ENCODE peak calls at places on chromosomes 3 and 15, in ten cellular contexts. N, T, H, O, M, W, Q, P, E and C are unnamed samples.
A peak's percentile ranks its signal among the peaks of the same experiment; 100 is the strongest.

GRCh38 chr3:44596631-44597030 is 11.9 kb downstream of the ZNF660 start:
- DNase-seq in N (no peak), T (no peak), H (no peak), O (no peak), M (no peak), W (no peak), Q (no peak), P (no peak), E (no peak), C (peak; percentile 3)

GRCh38 chr3:42257007-42257406 is 9.0 kb downstream of the CCK start:
- DNase-seq in N (no peak), T (no peak), H (no peak), O (no peak), M (no peak), W (no peak), Q (peak; percentile 18), P (no peak), E (no peak), C (no peak)

GRCh38 chr15:47718474-47719440 is 1.5 kb downstream of the SEMA6D start:
- DNase-seq in N (no peak), T (peak; percentile 50), H (peak; percentile 34), O (peak; percentile 38), M (peak; percentile 28), W (no peak), Q (peak; percentile 15), P (no peak), E (peak; percentile 57), C (no peak)

GRCh38 chr3:15997274-15997943 is 177.1 kb upstream of the GALNT15 start:
- DNase-seq in N (no peak), T (no peak), H (no peak), O (no peak), M (no peak), W (no peak), Q (no peak), P (no peak), E (no peak), C (no peak)

GRCh38 chr3:152175576-152175883 is 93.2 kb upstream of the MBNL1 start:
- DNase-seq in N (no peak), T (no peak), H (no peak), O (no peak), M (peak; percentile 94), W (no peak), Q (peak; percentile 96), P (no peak), E (no peak), C (peak; percentile 82)

GRCh38 chr3:135966349-135966695 is 794 bp downstream of the PPP2R3A start:
- DNase-seq in N (no peak), T (no peak), H (peak; percentile 53), O (peak; percentile 9), M (peak; percentile 21), W (no peak), Q (no peak), P (no peak), E (no peak), C (no peak)

GRCh38 chr3:131900891-131901290 is 133.9 kb downstream of the CPNE4 start:
- DNase-seq in N (no peak), T (no peak), H (no peak), O (no peak), M (no peak), W (no peak), Q (no peak), P (no peak), E (no peak), C (no peak)

GRCh38 chr15:77030042-77030927 is 35.4 kb downstream of the PSTPIP1 start:
- DNase-seq in N (peak; percentile 14), T (peak; percentile 24), H (no peak), O (no peak), M (no peak), W (peak; percentile 14), Q (no peak), P (peak; percentile 66), E (peak; percentile 48), C (no peak)

GRCh38 chr3:127475975-127476374 is 114.6 kb downstream of the TPRA1 start:
- DNase-seq in N (no peak), T (no peak), H (no peak), O (no peak), M (no peak), W (no peak), Q (no peak), P (no peak), E (no peak), C (no peak)

GRCh38 chr15:59283717-59284336 is 77.2 kb downstream of the LDHAL6B start:
- DNase-seq in N (no peak), T (no peak), H (no peak), O (no peak), M (no peak), W (no peak), Q (no peak), P (no peak), E (no peak), C (no peak)

GRCh38 chr3:132090921-132091320 is 56.1 kb upstream of the CPNE4 start:
- DNase-seq in N (no peak), T (no peak), H (no peak), O (no peak), M (no peak), W (no peak), Q (peak; percentile 52), P (no peak), E (no peak), C (no peak)

GRCh38 chr3:127491909-127492308 is 98.6 kb downstream of the TPRA1 start:
- DNase-seq in N (no peak), T (no peak), H (no peak), O (no peak), M (no peak), W (no peak), Q (no peak), P (no peak), E (no peak), C (no peak)

GRCh38 chr3:116342499-116342898 is 102.8 kb downstream of the LSAMP start:
- DNase-seq in N (no peak), T (no peak), H (no peak), O (no peak), M (no peak), W (no peak), Q (no peak), P (no peak), E (no peak), C (no peak)

GRCh38 chr3:150798122-150798618 is 35.2 kb upstream of the SIAH2 start:
- DNase-seq in N (no peak), T (no peak), H (no peak), O (peak; percentile 18), M (peak; percentile 28), W (no peak), Q (peak; percentile 28), P (no peak), E (no peak), C (no peak)
- H3K4me3 ChIP-seq in N (no peak overlapping the region), T (no peak overlapping the region), H (no peak overlapping the region), O (no peak overlapping the region), M (no peak overlapping the region), W (no peak overlapping the region), Q (no peak overlapping the region), P (no peak overlapping the region), E (no peak overlapping the region), C (no peak overlapping the region)

GRCh38 chr3:50890688-50891344 is 216.1 kb downstream of the DOCK3 start:
- DNase-seq in N (no peak), T (no peak), H (no peak), O (no peak), M (no peak), W (no peak), Q (no peak), P (no peak), E (no peak), C (no peak)

GRCh38 chr3:50885070-50885469 is 210.3 kb downstream of the DOCK3 start:
- DNase-seq in N (no peak), T (no peak), H (no peak), O (no peak), M (no peak), W (no peak), Q (no peak), P (no peak), E (no peak), C (no peak)

GRCh38 chr3:50885491-50885890 is 210.8 kb downstream of the DOCK3 start:
- DNase-seq in N (no peak), T (no peak), H (no peak), O (no peak), M (no peak), W (no peak), Q (no peak), P (no peak), E (no peak), C (no peak)
- TF ChIP-seq CTCF in N (no peak), T (no peak), H (no peak), O (no peak), M (no peak), W (no peak), Q (no peak), P (no peak), E (no peak), C (peak; percentile 13)

GRCh38 chr3:138348107-138348949 is at the start of gene MRAS:
- DNase-seq in N (no peak), T (peak; percentile 91), H (peak; percentile 75), O (peak; percentile 66), M (peak; percentile 80), W (peak; percentile 85), Q (peak; percentile 80), P (peak; percentile 90), E (peak; percentile 92), C (peak; percentile 33)

GRCh38 chr3:138349926-138350665 is 1.7 kb downstream of the MRAS start:
- DNase-seq in N (no peak), T (no peak), H (peak; percentile 40), O (no peak), M (peak; percentile 52), W (peak; percentile 72), Q (peak; percentile 25), P (no peak), E (peak; percentile 64), C (no peak)

GRCh38 chr3:138348950-138349739 is 766 bp downstream of the MRAS start:
- DNase-seq in N (no peak), T (no peak), H (no peak), O (no peak), M (peak; percentile 36), W (peak; percentile 55), Q (peak; percentile 25), P (no peak), E (peak; percentile 61), C (no peak)

GRCh38 chr3:138344754-138345153 is 3.6 kb upstream of the MRAS start:
- DNase-seq in N (no peak), T (no peak), H (no peak), O (no peak), M (no peak), W (peak; percentile 52), Q (no peak), P (no peak), E (no peak), C (no peak)

DNA sequence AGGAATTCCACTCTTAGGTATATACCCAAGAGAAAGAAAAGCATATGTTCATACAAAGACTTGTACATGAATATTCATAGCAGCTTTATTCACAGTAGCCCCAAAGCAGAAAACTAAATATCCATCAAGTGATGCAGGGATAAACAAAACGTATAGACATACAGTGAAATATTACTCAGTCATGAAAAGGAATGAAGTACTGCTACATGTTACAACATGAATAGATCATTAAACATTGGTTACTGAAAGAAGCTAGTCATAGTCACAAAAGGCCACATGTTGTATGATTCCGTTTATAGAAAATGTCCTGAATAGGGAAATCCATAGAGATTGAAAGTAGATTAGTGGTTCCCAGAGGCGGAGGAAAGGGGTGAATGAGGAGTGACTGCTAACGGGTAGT is 1.3 kb upstream of the MRAS start:
- DNase-seq in N (no peak), T (no peak), H (no peak), O (no peak), M (no peak), W (no peak), Q (no peak), P (no peak), E (no peak), C (no peak)
- H3K4me3 ChIP-seq in N (no peak overlapping the region), T (no peak overlapping the region), H (no peak overlapping the region), O (peak overlapping the region; percentile 59), M (no peak overlapping the region), W (no peak overlapping the region), Q (no peak overlapping the region), P (peak overlapping the region; percentile 89), E (peak overlapping the region; percentile 81), C (peak overlapping the region; percentile 68)

GRCh38 chr3:26015752-26016151 is 225.9 kb downstream of the OXSM start:
- DNase-seq in N (no peak), T (no peak), H (no peak), O (no peak), M (no peak), W (no peak), Q (no peak), P (no peak), E (no peak), C (no peak)
- TF ChIP-seq CTCF in N (no peak), T (no peak), H (no peak), O (no peak), M (no peak), W (no peak), Q (no peak), P (no peak), E (no peak), C (no peak)